ENCODE peak calls at places on chromosomes 3 and 15, in eight cellular contexts. Q is pancreas, B is tibial nerve, S is K562, J is lower lobe of right lung, U is stomach, I is A673, D is left ventricle myocardium inferior. F is an unnamed sample.

GRCh38 chr3:103453152-103453551 is 1018.3 kb downstream of the ZPLD1 start:
- DNase-seq in U (no peak), B (no peak), D (no peak), S (no peak), Q (no peak), I (no peak), J (no peak), F (no peak)

GRCh38 chr15:56227315-56227714 is 16.4 kb downstream of the RFX7 start:
- DNase-seq in J (no peak), U (no peak), D (no peak), I (no peak), B (no peak), S (no peak), Q (no peak), F (no peak)

GRCh38 chr3:34934660-34935059 is 704.7 kb upstream of the ARPP21 start:
- DNase-seq in B (no peak), I (no peak), J (no peak), U (no peak), S (no peak), Q (no peak), D (no peak), F (no peak)

GRCh38 chr3:119228290-119229145 is 12.2 kb downstream of the B4GALT4 start:
- DNase-seq in Q (no peak), I (no peak), D (no peak), B (no peak), J (no peak), S (no peak), U (no peak), F (no peak)

GRCh38 chr15:22887157-22887951 is 48.9 kb downstream of the NIPA2 start:
- DNase-seq in S (peak; percentile 40), D (no peak), Q (no peak), J (no peak), B (no peak), I (no peak), U (no peak), F (no peak)

GRCh38 chr3:5205165-5205941 is 17.8 kb downstream of the EDEM1 start:
- DNase-seq in Q (no peak), S (no peak), I (no peak), D (no peak), J (no peak), B (no peak), U (no peak), F (no peak)

GRCh38 chr3:18425641-18426403 is 683 bp upstream of the SATB1 start:
- DNase-seq in I (no peak), D (peak; percentile 52), Q (peak; percentile 90), S (no peak), B (no peak), U (peak; percentile 52), J (peak; percentile 75), F (no peak)

GRCh38 chr15:96339662-96340347 is 9.3 kb downstream of the NR2F2 start:
- DNase-seq in U (no peak), B (no peak), D (no peak), J (no peak), S (no peak), I (peak; percentile 9), Q (no peak), F (no peak)

GRCh38 chr3:8972614-8973013 is 9.3 kb upstream of the RAD18 start:
- DNase-seq in I (peak; percentile 83), J (no peak), B (no peak), U (no peak), Q (no peak), S (peak; percentile 89), D (no peak), F (no peak)

GRCh38 chr15:52731004-52731403 is 51.8 kb upstream of the ATOSA start:
- DNase-seq in U (no peak), B (no peak), I (no peak), Q (no peak), D (no peak), S (no peak), J (no peak), F (no peak)

DNA sequence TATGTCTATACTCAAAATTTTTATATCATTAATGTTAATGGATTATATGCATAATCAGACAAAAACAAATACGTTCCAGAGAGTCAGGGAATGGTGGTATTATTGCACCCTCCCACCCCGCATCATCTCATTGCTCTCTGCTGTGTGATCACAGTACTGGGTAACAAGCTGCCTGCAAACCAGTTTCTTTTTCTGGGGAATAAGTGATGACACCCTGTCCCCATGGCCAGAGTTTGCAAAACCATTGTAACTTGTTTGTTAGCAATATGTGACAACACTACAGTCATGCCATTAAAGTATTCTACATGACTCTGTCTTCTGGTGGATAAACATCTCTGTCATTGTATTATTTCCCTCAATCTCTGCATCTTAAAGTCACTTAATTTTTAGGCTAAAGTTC is 39.5 kb downstream of the ZBTB38 start:
- DNase-seq in U (no peak), D (no peak), Q (no peak), S (no peak), B (no peak), J (no peak), I (no peak), F (no peak)
- H3K27me3 ChIP-seq in U (no peaks in the 10 kb centered on the region), D (no peaks in the 10 kb centered on the region), Q (no peaks in the 10 kb centered on the region), S (no peaks in the 10 kb centered on the region), B (no peaks in the 10 kb centered on the region), J (no peaks in the 10 kb centered on the region), I (no peaks in the 10 kb centered on the region), F (no peaks in the 10 kb centered on the region)

GRCh38 chr3:68984011-68984410 is 29.5 kb downstream of the EOGT start:
- DNase-seq in Q (no peak), I (no peak), B (no peak), S (no peak), U (no peak), J (no peak), D (no peak), F (no peak)
- TF ChIP-seq CTCF in Q (no peak), I (no peak), B (no peak), S (no peak), U (no peak), J (no peak), D (no peak), F (no peak)

GRCh38 chr15:99117563-99118257 is 12.8 kb downstream of the SYNM start:
- DNase-seq in D (no peak), I (no peak), S (no peak), J (peak; percentile 28), B (no peak), U (no peak), Q (no peak), F (no peak)

GRCh38 chr15:99114511-99115299 is 9.8 kb downstream of the SYNM start:
- DNase-seq in D (no peak), S (no peak), B (no peak), U (no peak), I (no peak), J (peak; percentile 32), Q (no peak), F (no peak)

GRCh38 chr15:99113547-99114271 is 8.8 kb downstream of the SYNM start:
- DNase-seq in U (no peak), S (no peak), D (no peak), J (peak; percentile 33), I (no peak), B (no peak), Q (no peak), F (no peak)

GRCh38 chr15:99117111-99117510 is 12.2 kb downstream of the SYNM start:
- DNase-seq in Q (no peak), U (no peak), J (peak; percentile 9), I (no peak), D (no peak), B (no peak), S (no peak), F (no peak)

GRCh38 chr15:99115300-99116215 is 10.7 kb downstream of the SYNM start:
- DNase-seq in D (no peak), Q (no peak), J (peak; percentile 20), S (no peak), I (no peak), U (no peak), B (no peak), F (no peak)
- H3K36me3 ChIP-seq in D (peaks cover 53% of the 10 kb centered on the region), Q (no peaks in the 10 kb centered on the region), J (no peaks in the 10 kb centered on the region), S (no peaks in the 10 kb centered on the region), I (no peaks in the 10 kb centered on the region), U (peaks cover 26% of the 10 kb centered on the region), B (peaks cover 47% of the 10 kb centered on the region), F (no peaks in the 10 kb centered on the region)

GRCh38 chr3:138949445-138950005 is 2.5 kb downstream of the FOXL2NB start:
- DNase-seq in S (no peak), Q (no peak), I (no peak), D (no peak), J (no peak), U (no peak), B (no peak), F (no peak)

GRCh38 chr3:138947303-138948121 is 495 bp downstream of the FOXL2NB start:
- DNase-seq in J (no peak), Q (no peak), U (no peak), S (peak; percentile 66), B (no peak), I (no peak), D (no peak), F (no peak)

GRCh38 chr3:138950006-138950644 is 3.1 kb downstream of the FOXL2NB start:
- DNase-seq in J (no peak), D (no peak), Q (peak; percentile 73), U (no peak), B (no peak), I (peak; percentile 41), S (no peak), F (peak; percentile 21)

GRCh38 chr3:138948371-138949001 is 1.5 kb downstream of the FOXL2NB start:
- DNase-seq in B (no peak), S (no peak), Q (no peak), I (no peak), D (no peak), U (no peak), J (no peak), F (no peak)

GRCh38 chr3:138949002-138949418 is 2.0 kb downstream of the FOXL2NB start:
- DNase-seq in S (no peak), U (no peak), D (no peak), Q (no peak), J (no peak), I (no peak), B (no peak), F (no peak)
- H3K27me3 ChIP-seq in S (no peaks in the 10 kb centered on the region), U (peaks cover 99% of the 10 kb centered on the region), D (peaks cover 100% of the 10 kb centered on the region), Q (no peaks in the 10 kb centered on the region), J (peaks cover 82% of the 10 kb centered on the region), I (peaks cover 77% of the 10 kb centered on the region), B (peaks cover 3% of the 10 kb centered on the region), F (no peaks in the 10 kb centered on the region)

DNA sequence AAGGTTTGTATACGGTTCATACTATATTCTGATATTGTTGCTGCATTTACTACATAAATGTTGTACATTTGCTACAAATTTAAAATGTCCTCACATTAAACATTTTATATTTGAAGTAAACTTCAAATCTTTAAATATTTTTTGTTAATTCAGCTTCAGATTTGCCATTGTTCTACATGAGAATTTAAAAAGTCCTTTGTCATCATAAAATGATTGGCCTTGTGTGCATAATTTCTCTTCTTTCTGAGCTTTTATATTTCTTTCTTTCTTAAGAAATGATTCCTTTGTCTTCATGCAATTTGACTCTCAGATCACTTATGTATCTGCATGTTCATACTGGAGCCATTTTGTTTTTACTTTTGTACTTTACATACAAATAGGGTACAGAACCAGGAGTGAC is 28.0 kb downstream of the DNAJC19 start:
- DNase-seq in J (no peak), U (no peak), Q (no peak), B (no peak), I (no peak), S (no peak), D (no peak), F (no peak)
- TF ChIP-seq CTCF in J (no peak), U (no peak), Q (no peak), B (no peak), I (no peak), S (no peak), D (no peak), F (no peak)